ENCODE peak calls at places on chromosome 18, in ten cellular contexts. K is activated naive CD8-positive, alpha-beta T cell treated with anti-CD3 and anti-CD28 coated beads, Interleukin-2, amount 50 U/mL, for 16 hours; N is MM.1S; Q is stimulated activated CD4-positive, alpha-beta T cell treated with anti-CD3 and anti-CD28 coated beads, Interleukin-2, amount 100 ng/mL, for 48 hours; V is nucleus accumbens; W is thyroid gland; L is astrocyte; A is activated CD8-positive, alpha-beta memory T cell treated with anti-CD3 and anti-CD28 coated beads for 24 hours; D is natural killer cell treated with Interleukin-12 subunit alpha and Interleukin-12 subunit beta and Interleukin-15 and Interleukin-18, amount 100 ng/mL, for 72 hours; T is activated effector memory CD4-positive, alpha-beta T cell treated with Interleukin-2 at 50 U/mL for 16 hours. Z is an unnamed sample.

GRCh38 chr18:8396244-8396643 is 213.0 kb upstream of the RAB12 start:
- DNase-seq in A (no peak), W (no peak), T (no peak), D (no peak), V (no peak), L (no peak), N (no peak), K (no peak), Q (no peak), Z (no peak)

GRCh38 chr18:12336887-12337286 is 28.8 kb downstream of the TUBB6 start:
- DNase-seq in L (peak), Q (no peak), W (no peak), K (no peak), V (no peak), T (no peak), N (peak), A (no peak), D (no peak), Z (peak)

GRCh38 chr18:63887424-63887823 is at the start of gene SERPINB2:
- DNase-seq in Q (no peak), T (no peak), V (no peak), N (no peak), D (no peak), W (no peak), K (no peak), A (no peak), L (no peak), Z (peak)

GRCh38 chr18:49612515-49613033 is 50.7 kb downstream of the LIPG start:
- DNase-seq in L (no peak), V (no peak), Q (no peak), D (no peak), W (peak), T (no peak), N (no peak), K (no peak), A (no peak), Z (no peak)

GRCh38 chr18:43278401-43278800 is 1.1 kb upstream of the SYT4 start:
- DNase-seq in T (no peak), Q (no peak), K (no peak), W (no peak), L (no peak), V (no peak), A (no peak), N (no peak), D (no peak), Z (no peak)

GRCh38 chr18:475202-475624 is 25.3 kb downstream of the COLEC12 start:
- DNase-seq in Q (no peak), D (no peak), W (no peak), N (no peak), L (peak), V (no peak), A (no peak), T (no peak), K (no peak), Z (peak)

GRCh38 chr18:54140641-54141040 is 83.8 kb downstream of the MBD2 start:
- DNase-seq in K (no peak), V (no peak), A (no peak), Q (no peak), T (no peak), D (no peak), N (no peak), L (peak), W (no peak), Z (peak)

GRCh38 chr18:43662657-43663056 is 385.4 kb upstream of the SYT4 start:
- DNase-seq in L (peak), N (no peak), T (no peak), W (no peak), V (no peak), K (no peak), A (no peak), Q (no peak), D (no peak), Z (peak)

GRCh38 chr18:49098386-49098785 is 147.6 kb upstream of the SMAD7 start:
- DNase-seq in V (peak), T (no peak), W (peak), A (no peak), Q (no peak), D (no peak), L (no peak), N (no peak), K (no peak), Z (no peak)

GRCh38 chr18:48833701-48834394 is 116.9 kb downstream of the SMAD7 start:
- DNase-seq in L (peak), N (peak), A (peak), Q (peak), D (peak), T (peak), W (no peak), K (no peak), V (no peak), Z (no peak)

GRCh38 chr18:8882632-8883408 is 177.5 kb downstream of the MTCL1 start:
- DNase-seq in V (no peak), L (no peak), W (no peak), Q (no peak), D (no peak), A (no peak), T (no peak), K (no peak), N (peak), Z (no peak)

GRCh38 chr18:1784113-1784512 is 787.2 kb downstream of the METTL4 start:
- DNase-seq in V (no peak), T (no peak), A (no peak), D (no peak), N (no peak), Q (no peak), W (no peak), L (no peak), K (no peak), Z (no peak)

GRCh38 chr18:13376841-13377351 is 158.3 kb downstream of the LDLRAD4 start:
- DNase-seq in N (no peak), K (no peak), A (peak), V (no peak), D (peak), W (no peak), L (no peak), Q (peak), T (peak), Z (no peak)

GRCh38 chr18:34801769-34802168 is 91.7 kb downstream of the DTNA start:
- DNase-seq in T (no peak), K (no peak), D (no peak), A (no peak), Q (no peak), W (no peak), L (peak), N (no peak), V (no peak), Z (peak)

GRCh38 chr18:6294119-6294784 is 120.5 kb downstream of the L3MBTL4 start:
- DNase-seq in V (no peak), T (no peak), K (no peak), D (no peak), W (peak), Q (no peak), L (no peak), A (no peak), N (peak), Z (no peak)

GRCh38 chr18:50665519-50665918 is 105.6 kb downstream of the MAPK4 start:
- DNase-seq in V (no peak), L (no peak), W (no peak), K (no peak), D (no peak), A (no peak), T (no peak), Q (no peak), N (no peak), Z (no peak)

GRCh38 chr18:75624836-75625235 is 197.3 kb upstream of the SMIM21 start:
- DNase-seq in N (no peak), A (no peak), D (no peak), W (no peak), L (peak), T (no peak), V (no peak), Q (no peak), K (no peak), Z (peak)

GRCh38 chr18:70907673-70908072 is 618.8 kb downstream of the SOCS6 start:
- DNase-seq in V (peak), Q (no peak), K (no peak), L (no peak), N (peak), A (no peak), W (no peak), T (no peak), D (no peak), Z (no peak)

GRCh38 chr18:26290388-26290787 is 64.1 kb downstream of the TAF4B start:
- DNase-seq in K (no peak), W (no peak), Q (no peak), N (no peak), T (no peak), A (no peak), D (no peak), V (no peak), L (no peak), Z (no peak)

GRCh38 chr18:13629841-13630747 is 96.3 kb downstream of the FAM210A start:
- DNase-seq in W (peak), Q (no peak), L (peak), V (peak), A (no peak), T (no peak), N (peak), D (no peak), K (peak), Z (peak)

GRCh38 chr18:47397671-47398319 is 146.3 kb upstream of the SKOR2 start:
- DNase-seq in W (no peak), K (no peak), N (peak), L (no peak), A (no peak), Q (peak), D (no peak), V (no peak), T (no peak), Z (no peak)

GRCh38 chr18:12769644-12770440 is 67.0 kb downstream of the PSMG2 start:
- DNase-seq in W (no peak), T (no peak), L (no peak), V (no peak), K (no peak), Q (no peak), D (no peak), A (no peak), N (no peak), Z (peak)

GRCh38 chr18:42052137-42052708 is 97.2 kb downstream of the PIK3C3 start:
- DNase-seq in L (peak), T (no peak), D (no peak), Q (no peak), K (no peak), N (peak), W (no peak), V (no peak), A (no peak), Z (peak)